ENCODE peak calls at places on chromosomes 5 and 9, in six cellular contexts. One of them, this sample, is unnamed.
A peak's percentile ranks its signal among the peaks of the same experiment; 100 is the strongest.

GRCh38 chr5:132971483-132972435 is 8.3 kb upstream of the AFF4 start:
- DNase-seq in epithelial cell of proximal tubule: no peak
- DNase-seq in HT1080: peak; percentile 32
- DNase-seq in NCI-H774: no peak
- DNase-seq in activated B cell treated with CpG ODN at 0.5 μM for 24 hours: no peak
- DNase-seq in Calu3: no peak
- DNase-seq in this sample: peak; percentile 47

GRCh38 chr9:72863456-72864094 is 89.3 kb downstream of the ALDH1A1 start:
- DNase-seq in epithelial cell of proximal tubule: no peak
- DNase-seq in HT1080: no peak
- DNase-seq in NCI-H774: no peak
- DNase-seq in activated B cell treated with CpG ODN at 0.5 μM for 24 hours: no peak
- DNase-seq in Calu3: no peak
- DNase-seq in this sample: no peak

GRCh38 chr9:37892063-37892462 is 11.9 kb downstream of the SLC25A51 start:
- DNase-seq in epithelial cell of proximal tubule: no peak
- DNase-seq in HT1080: no peak
- DNase-seq in NCI-H774: no peak
- DNase-seq in activated B cell treated with CpG ODN at 0.5 μM for 24 hours: no peak
- DNase-seq in Calu3: no peak
- DNase-seq in this sample: no peak

GRCh38 chr5:93557205-93557604 is 23.8 kb downstream of the NR2F1-AS1 start:
- DNase-seq in epithelial cell of proximal tubule: no peak
- DNase-seq in HT1080: no peak
- DNase-seq in NCI-H774: no peak
- DNase-seq in activated B cell treated with CpG ODN at 0.5 μM for 24 hours: no peak
- DNase-seq in Calu3: no peak
- DNase-seq in this sample: no peak

GRCh38 chr5:145958463-145958862 is 22.1 kb downstream of the SH3RF2 start:
- DNase-seq in epithelial cell of proximal tubule: no peak
- DNase-seq in HT1080: no peak
- DNase-seq in NCI-H774: no peak
- DNase-seq in activated B cell treated with CpG ODN at 0.5 μM for 24 hours: no peak
- DNase-seq in Calu3: no peak
- DNase-seq in this sample: no peak

GRCh38 chr5:132059696-132060500 is 557 bp upstream of the IL3 start:
- DNase-seq in epithelial cell of proximal tubule: no peak
- DNase-seq in HT1080: no peak
- DNase-seq in NCI-H774: no peak
- DNase-seq in activated B cell treated with CpG ODN at 0.5 μM for 24 hours: peak; percentile 10
- DNase-seq in Calu3: no peak
- DNase-seq in this sample: no peak

GRCh38 chr5:35854248-35854647 is 2.4 kb upstream of the IL7R start:
- DNase-seq in epithelial cell of proximal tubule: no peak
- DNase-seq in HT1080: no peak
- DNase-seq in NCI-H774: no peak
- DNase-seq in activated B cell treated with CpG ODN at 0.5 μM for 24 hours: no peak
- DNase-seq in Calu3: no peak
- DNase-seq in this sample: no peak

GRCh38 chr9:128174062-128174461 is 14.0 kb downstream of the BBLN start:
- DNase-seq in epithelial cell of proximal tubule: no peak
- DNase-seq in HT1080: no peak
- DNase-seq in NCI-H774: no peak
- DNase-seq in activated B cell treated with CpG ODN at 0.5 μM for 24 hours: no peak
- DNase-seq in Calu3: no peak
- DNase-seq in this sample: no peak

GRCh38 chr5:168174376-168174775 is 117.1 kb upstream of the WWC1 start:
- DNase-seq in epithelial cell of proximal tubule: no peak
- DNase-seq in HT1080: no peak
- DNase-seq in NCI-H774: no peak
- DNase-seq in activated B cell treated with CpG ODN at 0.5 μM for 24 hours: no peak
- DNase-seq in Calu3: no peak
- DNase-seq in this sample: no peak

GRCh38 chr5:180099733-180100611 is 28.4 kb upstream of the RNF130 start:
- DNase-seq in epithelial cell of proximal tubule: no peak
- DNase-seq in HT1080: no peak
- DNase-seq in NCI-H774: no peak
- DNase-seq in activated B cell treated with CpG ODN at 0.5 μM for 24 hours: no peak
- DNase-seq in Calu3: no peak
- DNase-seq in this sample: no peak